ENCODE peak calls at places on chromosome 17, in seven cellular contexts. L, E, X, R, D, U and B are unnamed samples.

GRCh38 chr17:63116967-63117366 is 150.9 kb downstream of the TANC2 start:
- DNase-seq in E (peak; percentile 38), U (no peak), R (no peak), L (no peak), D (no peak), X (peak; percentile 75), B (peak; percentile 86)

GRCh38 chr17:39664581-39665561 is at the start of gene TCAP:
- DNase-seq in D (peak; percentile 88), E (no peak), X (no peak), L (no peak), R (no peak), U (no peak), B (no peak)

GRCh38 chr17:5237541-5238016 is 2.9 kb upstream of the SCIMP start:
- DNase-seq in L (peak; percentile 6), X (peak; percentile 17), R (peak; percentile 76), U (no peak), E (peak; percentile 33), D (peak; percentile 51), B (peak; percentile 74)

GRCh38 chr17:72634621-72635020 is 457.9 kb downstream of the SLC39A11 start:
- DNase-seq in R (no peak), X (peak; percentile 12), D (no peak), U (no peak), E (no peak), L (no peak), B (no peak)

GRCh38 chr17:61551255-61551742 is 39.7 kb downstream of the NACA2 start:
- DNase-seq in D (no peak), U (no peak), X (peak; percentile 30), E (peak; percentile 34), L (no peak), R (peak; percentile 55), B (no peak)

GRCh38 chr17:38619937-38620550 is 14.3 kb upstream of the SRCIN1 start:
- DNase-seq in U (peak; percentile 23), X (no peak), D (no peak), L (no peak), R (no peak), E (no peak), B (no peak)

GRCh38 chr17:79652999-79653643 is 42.3 kb upstream of the RBFOX3 start:
- DNase-seq in R (no peak), L (no peak), X (no peak), E (no peak), U (no peak), D (no peak), B (no peak)

GRCh38 chr17:59357219-59357699 is 25.8 kb downstream of the YPEL2 start:
- DNase-seq in X (no peak), D (no peak), E (no peak), R (no peak), L (no peak), U (no peak), B (no peak)

GRCh38 chr17:6430769-6431168 is 4.2 kb downstream of the AIPL1 start:
- DNase-seq in L (no peak), X (no peak), R (no peak), U (no peak), D (no peak), E (no peak), B (no peak)

GRCh38 chr17:78923660-78924453 is 1.3 kb downstream of the TIMP2 start:
- DNase-seq in U (peak; percentile 87), X (peak; percentile 58), R (peak; percentile 59), L (no peak), D (no peak), E (no peak), B (peak; percentile 5)

GRCh38 chr17:35865412-35866355 is 3.0 kb downstream of the HEATR9 start:
- DNase-seq in D (no peak), L (no peak), U (no peak), E (peak; percentile 18), R (no peak), X (no peak), B (no peak)

GRCh38 chr17:35714988-35715387 is 16.5 kb upstream of the RASL10B start:
- DNase-seq in X (no peak), D (no peak), U (no peak), R (no peak), L (no peak), E (no peak), B (no peak)

GRCh38 chr17:9765302-9765701 is 26.1 kb downstream of the DHRS7C start:
- DNase-seq in X (no peak), E (no peak), D (no peak), U (no peak), R (no peak), L (no peak), B (no peak)

GRCh38 chr17:15091825-15092224 is 173.3 kb downstream of the PMP22 start:
- DNase-seq in U (no peak), L (no peak), E (no peak), R (no peak), X (no peak), D (no peak), B (no peak)

GRCh38 chr17:3974138-3974687 is 10.0 kb upstream of the ATP2A3 start:
- DNase-seq in X (no peak), L (no peak), R (no peak), U (no peak), D (no peak), E (no peak), B (no peak)

GRCh38 chr17:52032454-52032853 is 126.1 kb downstream of the CA10 start:
- DNase-seq in E (no peak), U (no peak), D (no peak), X (no peak), L (no peak), R (no peak), B (no peak)

GRCh38 chr17:12627177-12627629 is 38.5 kb upstream of the MYOCD start:
- DNase-seq in U (peak; percentile 72), R (no peak), X (no peak), L (peak; percentile 89), E (peak; percentile 55), D (no peak), B (no peak)

GRCh38 chr17:45146616-45147101 is 1.6 kb upstream of the HEXIM1 start:
- DNase-seq in L (no peak), D (no peak), X (no peak), E (no peak), U (no peak), R (peak; percentile 55), B (no peak)

GRCh38 chr17:81231766-81232581 is 6.9 kb downstream of the TEPSIN start:
- DNase-seq in E (no peak), U (no peak), R (no peak), D (no peak), L (no peak), X (no peak), B (no peak)

GRCh38 chr17:76542984-76543383 is 3.1 kb downstream of the PRCD start:
- DNase-seq in L (no peak), X (no peak), E (no peak), D (peak; percentile 24), R (no peak), U (no peak), B (no peak)

GRCh38 chr17:49699967-49700575 is 7.7 kb downstream of the SLC35B1 start:
- DNase-seq in L (no peak), E (no peak), D (peak; percentile 80), R (no peak), U (no peak), X (no peak), B (no peak)

GRCh38 chr17:36945160-36945559 is 3.6 kb upstream of the AATF start:
- DNase-seq in E (no peak), D (no peak), X (no peak), R (no peak), L (no peak), U (no peak), B (no peak)

GRCh38 chr17:74274060-74274702 is at the start of gene DNAI2:
- DNase-seq in X (peak; percentile 61), L (no peak), D (peak; percentile 54), U (no peak), E (no peak), R (no peak), B (peak; percentile 31)

GRCh38 chr17:50710025-50710424 is 2.3 kb upstream of the ANKRD40 start:
- DNase-seq in L (no peak), X (no peak), R (no peak), U (no peak), D (no peak), E (no peak), B (no peak)